ENCODE peak calls at places on chromosomes 16 and 17, in ten cellular contexts. G is IMR-90, X is gastrocnemius medialis, F is PC-3, Y is astrocyte, I is prostate gland, E is thoracic aorta, V is SK-N-SH, R is ovary, J is suprapubic skin. D is an unnamed sample. For H3K27me3, the result is how much of the 10 kb centered on the place peaks cover.

GRCh38 chr16:68486671-68487495 is 38.6 kb upstream of the SMPD3 start:
- DNase-seq in G (no peak), X (no peak), F (no peak), Y (no peak), I (no peak), E (no peak), V (no peak), R (no peak), J (no peak), D (no peak)

GRCh38 chr16:64933890-64934289 is 188.0 kb downstream of the CDH11 start:
- DNase-seq in G (peak), X (no peak), F (no peak), Y (peak), I (no peak), E (no peak), V (no peak), R (no peak), J (no peak), D (no peak)

GRCh38 chr16:87723224-87723619 is 42.6 kb downstream of the KLHDC4 start:
- DNase-seq in G (peak), X (no peak), F (no peak), Y (peak), I (no peak), E (no peak), V (peak), R (no peak), J (no peak), D (no peak)

GRCh38 chr17:42363231-42363630 is 25.0 kb downstream of the STAT3 start:
- DNase-seq in G (no peak), X (no peak), F (no peak), Y (no peak), I (no peak), E (no peak), V (no peak), R (no peak), J (no peak), D (no peak)

GRCh38 chr17:49089094-49089493 is 43.5 kb upstream of the B4GALNT2 start:
- DNase-seq in G (no peak), X (no peak), F (peak), Y (no peak), I (no peak), E (no peak), V (no peak), R (no peak), J (no peak), D (no peak)

GRCh38 chr16:19382084-19382801 is 35.4 kb upstream of the TMC5 start:
- DNase-seq in G (no peak), X (no peak), F (no peak), Y (no peak), I (peak), E (no peak), V (peak), R (no peak), J (no peak), D (no peak)

GRCh38 chr17:59899099-59899498 is 6.2 kb downstream of the RPS6KB1 start:
- DNase-seq in G (no peak), X (no peak), F (no peak), Y (no peak), I (no peak), E (no peak), V (no peak), R (no peak), J (no peak), D (no peak)

GRCh38 chr17:33667052-33667509 is 374.0 kb upstream of the ASIC2 start:
- DNase-seq in G (no peak), X (no peak), F (peak), Y (no peak), I (no peak), E (no peak), V (no peak), R (no peak), J (no peak), D (no peak)

GRCh38 chr17:69573396-69573795 is 158.9 kb downstream of the MAP2K6 start:
- DNase-seq in G (no peak), X (no peak), F (no peak), Y (no peak), I (no peak), E (no peak), V (no peak), R (no peak), J (no peak), D (no peak)

GRCh38 chr17:48630925-48631692 is 5.0 kb upstream of the HOXB9 start:
- DNase-seq in G (no peak), X (no peak), F (no peak), Y (no peak), I (no peak), E (no peak), V (no peak), R (no peak), J (no peak), D (no peak)

GRCh38 chr17:10527419-10527818 is 9.1 kb upstream of the MYH1 start:
- DNase-seq in G (no peak), X (no peak), F (no peak), Y (no peak), I (no peak), E (no peak), V (no peak), R (no peak), J (no peak), D (no peak)

GRCh38 chr17:36849871-36850348 is 87.4 kb upstream of the LHX1 start:
- DNase-seq in G (peak), X (no peak), F (peak), Y (peak), I (no peak), E (no peak), V (no peak), R (no peak), J (no peak), D (peak)

GRCh38 chr16:865026-865425 is 64.5 kb upstream of the GNG13 start:
- DNase-seq in G (no peak), X (no peak), F (no peak), Y (no peak), I (no peak), E (no peak), V (no peak), R (no peak), J (no peak), D (no peak)

GRCh38 chr16:64478258-64478906 is 643.5 kb downstream of the CDH11 start:
- DNase-seq in G (peak), X (no peak), F (peak), Y (peak), I (peak), E (peak), V (no peak), R (no peak), J (no peak), D (no peak)

GRCh38 chr17:1498233-1498632 is 5.7 kb upstream of the MYO1C start:
- DNase-seq in G (no peak), X (no peak), F (no peak), Y (no peak), I (no peak), E (no peak), V (no peak), R (no peak), J (no peak), D (no peak)

GRCh38 chr16:69132424-69133252 is at the start of the genes CHTF8 and UTP4:
- DNase-seq in G (peak), X (peak), F (peak), Y (peak), I (peak), E (peak), V (peak), R (peak), J (peak), D (peak)

GRCh38 chr17:1643293-1643998 is 2.1 kb downstream of the SCARF1 start:
- DNase-seq in G (no peak), X (no peak), F (peak), Y (no peak), I (peak), E (no peak), V (peak), R (peak), J (no peak), D (peak)

GRCh38 chr17:82623707-82624106 is 24.5 kb downstream of the WDR45B start:
- DNase-seq in G (no peak), X (no peak), F (no peak), Y (no peak), I (no peak), E (no peak), V (no peak), R (no peak), J (no peak), D (no peak)

GRCh38 chr16:81711609-81712329 is 67.3 kb upstream of the PLCG2 start:
- DNase-seq in G (peak), X (no peak), F (peak), Y (peak), I (no peak), E (no peak), V (peak), R (peak), J (no peak), D (peak)

GRCh38 chr17:62888148-62888547 is 77.9 kb upstream of the TANC2 start:
- DNase-seq in G (no peak), X (no peak), F (peak), Y (no peak), I (no peak), E (no peak), V (no peak), R (no peak), J (no peak), D (no peak)

GRCh38 chr17:63881935-63882601 is at the start of gene GH2:
- DNase-seq in G (peak), X (no peak), F (peak), Y (no peak), I (peak), E (no peak), V (peak), R (peak), J (no peak), D (peak)

GRCh38 chr16:25494292-25494691 is 197.5 kb upstream of the HS3ST4 start:
- DNase-seq in G (no peak), X (no peak), F (no peak), Y (no peak), I (no peak), E (no peak), V (no peak), R (no peak), J (no peak), D (no peak)

GRCh38 chr17:80749611-80750010 is 205.0 kb downstream of the RPTOR start:
- DNase-seq in G (no peak), X (no peak), F (no peak), Y (no peak), I (no peak), E (no peak), V (no peak), R (no peak), J (no peak), D (no peak)

GRCh38 chr16:75761111-75761510 is 34.8 kb upstream of the CPHXL start:
- DNase-seq in G (peak), X (no peak), F (peak), Y (peak), I (no peak), E (no peak), V (no peak), R (no peak), J (no peak), D (no peak)

GRCh38 chr17:38464723-38465419 is 36.6 kb downstream of the ARHGAP23 start:
- DNase-seq in G (peak), X (peak), F (no peak), Y (peak), I (peak), E (no peak), V (peak), R (peak), J (peak), D (peak)

GRCh38 chr16:5873221-5873620 is 775.6 kb upstream of the EEF2KMT start:
- DNase-seq in G (no peak), X (no peak), F (no peak), Y (no peak), I (no peak), E (no peak), V (no peak), R (no peak), J (no peak), D (no peak)

GRCh38 chr16:81734632-81735434 is 44.3 kb upstream of the PLCG2 start:
- DNase-seq in G (no peak), X (no peak), F (no peak), Y (no peak), I (no peak), E (no peak), V (no peak), R (no peak), J (no peak), D (no peak)

GRCh38 chr17:15431201-15431600 is 36.2 kb downstream of the CDRT4 start:
- DNase-seq in G (no peak), X (peak), F (no peak), Y (no peak), I (no peak), E (no peak), V (no peak), R (no peak), J (no peak), D (no peak)

GRCh38 chr16:2486645-2487516 is 12.0 kb downstream of the TBC1D24 start:
- DNase-seq in G (peak), X (peak), F (no peak), Y (no peak), I (peak), E (no peak), V (no peak), R (no peak), J (no peak), D (peak)

GRCh38 chr17:27473748-27474609 is 17.7 kb downstream of the KSR1 start:
- DNase-seq in G (no peak), X (no peak), F (no peak), Y (no peak), I (peak), E (no peak), V (no peak), R (no peak), J (no peak), D (no peak)

GRCh38 chr17:72579990-72580320 is 459.1 kb downstream of the SOX9 start:
- DNase-seq in G (no peak), X (no peak), F (no peak), Y (no peak), I (no peak), E (no peak), V (no peak), R (no peak), J (no peak), D (no peak)
- H3K27me3 ChIP-seq in G (under half), X (under half), F (under half), Y (under half), I (under half), E (under half), V (under half), R (under half), J (under half), D (under half)

GRCh38 chr17:78357177-78357586 is 2.7 kb downstream of the SOCS3 start:
- DNase-seq in G (peak), X (no peak), F (peak), Y (peak), I (no peak), E (no peak), V (peak), R (no peak), J (peak), D (peak)

GRCh38 chr17:78355701-78356100 is 4.2 kb downstream of the SOCS3 start:
- DNase-seq in G (peak), X (no peak), F (no peak), Y (no peak), I (no peak), E (no peak), V (no peak), R (no peak), J (no peak), D (no peak)

GRCh38 chr17:78356163-78356713 is 3.6 kb downstream of the SOCS3 start:
- DNase-seq in G (peak), X (no peak), F (peak), Y (peak), I (no peak), E (no peak), V (no peak), R (no peak), J (no peak), D (peak)

GRCh38 chr17:78357687-78358537 is 2.0 kb downstream of the SOCS3 start:
- DNase-seq in G (no peak), X (no peak), F (no peak), Y (no peak), I (no peak), E (no peak), V (no peak), R (no peak), J (no peak), D (peak)

GRCh38 chr17:78355045-78355641 is 4.7 kb downstream of the SOCS3 start:
- DNase-seq in G (no peak), X (no peak), F (no peak), Y (no peak), I (no peak), E (no peak), V (no peak), R (no peak), J (no peak), D (no peak)
- H3K27me3 ChIP-seq in G (under half), X (under half), F (under half), Y (under half), I (under half), E (under half), V (under half), R (under half), J (under half), D (under half)

GRCh38 chr16:88965826-88966480 is 11.1 kb downstream of the CBFA2T3 start:
- DNase-seq in G (no peak), X (no peak), F (no peak), Y (no peak), I (no peak), E (no peak), V (no peak), R (no peak), J (no peak), D (no peak)

GRCh38 chr16:88968589-88969280 is 8.3 kb downstream of the CBFA2T3 start:
- DNase-seq in G (no peak), X (no peak), F (no peak), Y (no peak), I (no peak), E (no peak), V (no peak), R (no peak), J (no peak), D (peak)

GRCh38 chr16:88966986-88967799 is 9.8 kb downstream of the CBFA2T3 start:
- DNase-seq in G (no peak), X (no peak), F (no peak), Y (no peak), I (no peak), E (no peak), V (no peak), R (no peak), J (no peak), D (no peak)

GRCh38 chr16:88969361-88969831 is 7.6 kb downstream of the CBFA2T3 start:
- DNase-seq in G (no peak), X (no peak), F (no peak), Y (no peak), I (no peak), E (no peak), V (peak), R (no peak), J (no peak), D (peak)

DNA sequence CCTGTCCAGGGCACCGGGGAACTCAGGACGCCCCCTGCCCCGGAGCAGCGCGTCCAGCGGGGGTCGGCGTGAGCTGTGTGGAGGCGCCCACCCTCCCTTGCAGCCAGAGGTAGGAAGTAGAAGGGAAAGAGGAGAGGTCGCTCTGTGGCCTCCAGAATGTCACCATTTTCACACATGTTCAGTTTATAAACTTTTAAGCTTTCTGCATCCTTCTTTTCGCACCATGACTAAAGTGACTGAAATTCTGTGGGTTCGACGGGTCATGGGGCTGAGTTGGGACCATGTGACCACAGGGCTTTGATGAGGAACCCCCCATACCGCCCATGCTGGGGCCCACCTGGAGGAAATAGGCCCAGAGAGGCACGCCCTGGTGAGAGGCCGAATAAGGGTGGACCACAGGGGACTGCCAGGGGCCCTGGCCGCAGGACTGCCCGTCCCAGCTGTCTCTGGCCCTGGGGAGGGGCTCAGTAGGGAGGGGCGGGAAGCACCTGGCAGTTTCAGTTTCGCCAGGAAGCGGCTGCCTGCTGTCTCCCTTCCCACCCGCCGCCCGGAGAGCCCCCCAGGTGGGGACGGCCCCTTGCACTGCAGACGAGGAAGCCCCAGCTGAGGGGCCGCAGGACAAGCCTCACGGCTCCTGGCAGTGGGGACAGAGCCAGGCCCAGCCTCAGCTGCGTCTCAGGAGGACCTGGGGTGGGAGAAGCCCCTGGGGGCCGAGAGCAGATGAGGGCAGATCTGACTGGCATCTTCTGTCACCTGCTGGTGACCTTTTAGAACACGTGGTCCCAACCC is 9.0 kb downstream of the CBFA2T3 start:
- DNase-seq in G (no peak), X (no peak), F (no peak), Y (no peak), I (no peak), E (no peak), V (no peak), R (no peak), J (no peak), D (peak)
- H3K27me3 ChIP-seq in G (half or more), X (under half), F (under half), Y (under half), I (under half), E (under half), V (under half), R (under half), J (half or more), D (under half)

GRCh38 chr17:74235040-74235581 is 21.7 kb downstream of the TTYH2 start:
- DNase-seq in G (no peak), X (no peak), F (no peak), Y (no peak), I (no peak), E (no peak), V (no peak), R (no peak), J (no peak), D (no peak)

GRCh38 chr17:74240637-74241036 is 27.3 kb downstream of the TTYH2 start:
- DNase-seq in G (no peak), X (no peak), F (no peak), Y (peak), I (no peak), E (no peak), V (no peak), R (peak), J (no peak), D (no peak)

GRCh38 chr17:74234482-74234881 is 21.1 kb downstream of the TTYH2 start:
- DNase-seq in G (no peak), X (no peak), F (no peak), Y (no peak), I (no peak), E (no peak), V (no peak), R (no peak), J (no peak), D (no peak)

GRCh38 chr17:74239169-74239568 is 25.8 kb downstream of the TTYH2 start:
- DNase-seq in G (no peak), X (no peak), F (no peak), Y (peak), I (no peak), E (peak), V (no peak), R (no peak), J (no peak), D (no peak)

DNA sequence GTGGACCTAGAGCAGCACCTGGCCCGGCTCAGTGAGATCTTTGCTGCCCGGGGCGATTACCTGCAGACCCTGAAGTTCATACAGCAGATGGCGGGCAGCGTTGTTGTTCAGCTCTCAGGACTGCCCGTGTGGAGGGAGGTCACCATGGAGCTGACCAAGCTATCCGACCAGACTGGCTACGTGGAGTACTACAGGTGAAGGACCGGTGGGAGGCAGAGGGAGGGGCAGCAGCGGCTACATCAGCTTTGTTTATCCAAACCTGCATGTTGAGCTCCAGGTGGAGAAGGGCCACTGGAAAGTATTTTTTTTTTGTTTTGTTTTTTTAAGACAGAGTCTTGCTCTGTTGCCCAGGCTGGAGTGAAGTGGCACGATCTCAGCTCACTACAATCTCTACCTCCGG is 23.9 kb downstream of the TTYH2 start:
- DNase-seq in G (no peak), X (no peak), F (no peak), Y (no peak), I (no peak), E (no peak), V (no peak), R (no peak), J (no peak), D (no peak)
- H3K27me3 ChIP-seq in G (under half), X (under half), F (under half), Y (under half), I (under half), E (under half), V (under half), R (under half), J (under half), D (under half)

DNA sequence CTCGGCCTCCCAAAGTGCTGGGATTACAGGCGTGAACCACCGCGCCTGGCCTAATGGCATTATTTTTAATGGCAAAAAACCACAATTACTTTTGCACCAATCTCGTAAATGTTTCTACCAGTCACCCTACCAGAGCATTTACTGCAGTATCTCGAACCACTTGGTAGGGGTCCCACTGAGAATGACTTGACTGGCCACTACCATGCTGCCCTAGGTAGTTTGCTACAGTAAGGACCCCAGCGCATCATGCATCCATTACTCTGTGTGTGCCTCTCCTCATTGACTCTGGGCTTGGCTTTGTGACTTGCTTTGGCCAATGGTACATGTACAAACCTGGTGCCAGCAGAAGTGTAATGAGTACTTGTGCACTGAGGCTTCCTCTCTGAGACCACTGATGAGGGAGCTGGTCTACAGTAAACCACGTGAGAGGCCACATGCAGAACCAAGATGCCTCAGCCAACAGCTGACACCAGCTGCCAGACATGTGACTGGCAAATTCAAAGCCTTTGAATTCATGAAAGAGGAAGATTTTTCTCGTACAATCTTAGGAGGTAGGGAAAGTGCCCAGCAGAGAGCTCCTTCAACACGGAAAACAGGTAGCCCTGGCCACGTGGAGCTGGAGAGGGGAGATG is 421.7 kb upstream of the C16orf82 start:
- DNase-seq in G (no peak), X (no peak), F (no peak), Y (no peak), I (no peak), E (no peak), V (no peak), R (no peak), J (no peak), D (no peak)
- H3K27me3 ChIP-seq in G (under half), X (under half), F (under half), Y (under half), I (under half), E (under half), V (under half), R (under half), J (under half), D (under half)